ENCODE peak calls at places on chromosomes 16 and 17, in six cellular contexts. Q is A673; W is psoas muscle; F is right atrium auricular region; G is brain microvascular endothelial cell; I is CD4-positive, alpha-beta T cell. M is an unnamed sample.
A peak's percentile ranks its signal among the peaks of the same experiment; 100 is the strongest.

GRCh38 chr17:4678448-4679026 is 25.4 kb downstream of the PELP1 start:
- DNase-seq in F (no peak), Q (no peak), W (no peak), G (peak; percentile 95), I (no peak), M (peak; percentile 56)

GRCh38 chr16:79599837-79600635 is 501 bp downstream of the MAF start:
- DNase-seq in F (no peak), Q (peak; percentile 38), I (peak; percentile 37), G (no peak), W (peak; percentile 75), M (no peak)

GRCh38 chr17:55435408-55435807 is 13.8 kb upstream of the MMD start:
- DNase-seq in Q (no peak), I (no peak), F (no peak), G (no peak), W (no peak), M (no peak)

GRCh38 chr16:72876981-72877373 is 171.0 kb downstream of the ZFHX3 start:
- DNase-seq in W (no peak), F (no peak), G (peak; percentile 37), Q (no peak), I (no peak), M (no peak)

GRCh38 chr17:20089795-20090547 is 80.8 kb downstream of the SPECC1 start:
- DNase-seq in G (no peak), W (no peak), F (no peak), I (no peak), Q (no peak), M (no peak)

GRCh38 chr17:55740515-55741352 is 10.1 kb upstream of the PCTP start:
- DNase-seq in W (no peak), Q (no peak), G (no peak), I (no peak), F (no peak), M (no peak)

GRCh38 chr16:69106491-69107291 is 1.2 kb downstream of the HAS3 start:
- DNase-seq in I (no peak), W (no peak), G (no peak), Q (peak; percentile 26), F (no peak), M (no peak)

GRCh38 chr17:75809631-75810111 is 25.1 kb downstream of the UNK start:
- DNase-seq in Q (no peak), W (no peak), G (no peak), F (no peak), I (no peak), M (no peak)

GRCh38 chr16:27801259-27801945 is 251.5 kb downstream of the KATNIP start:
- DNase-seq in F (no peak), I (no peak), G (no peak), W (no peak), Q (no peak), M (no peak)

GRCh38 chr17:63387941-63388340 is 58.2 kb downstream of the CYB561 start:
- DNase-seq in Q (no peak), W (no peak), I (no peak), G (no peak), F (no peak), M (no peak)

GRCh38 chr17:17724991-17725852 is 44.0 kb downstream of the RAI1 start:
- DNase-seq in W (no peak), F (no peak), G (no peak), I (no peak), Q (peak; percentile 31), M (no peak)

GRCh38 chr17:45189002-45189401 is 27.3 kb downstream of the HEXIM2 start:
- DNase-seq in I (no peak), G (no peak), F (no peak), Q (no peak), W (no peak), M (no peak)

GRCh38 chr16:48538746-48539484 is 71.1 kb downstream of the N4BP1 start:
- DNase-seq in F (peak; percentile 57), G (no peak), I (no peak), Q (no peak), W (no peak), M (no peak)

GRCh38 chr16:30956601-30957455 is 726 bp upstream of the SETD1A start:
- DNase-seq in Q (peak; percentile 92), W (peak; percentile 88), F (peak; percentile 83), G (peak; percentile 79), I (peak; percentile 83), M (no peak)

GRCh38 chr16:85699224-85699558 is 10.4 kb upstream of the GINS2 start:
- DNase-seq in W (no peak), F (no peak), Q (no peak), G (no peak), I (no peak), M (no peak)

GRCh38 chr16:85697441-85697840 is 8.7 kb upstream of the GINS2 start:
- DNase-seq in F (no peak), G (no peak), Q (peak; percentile 40), I (no peak), W (no peak), M (no peak)

GRCh38 chr16:85698459-85699223 is 9.9 kb upstream of the GINS2 start:
- DNase-seq in I (no peak), F (no peak), Q (no peak), W (no peak), G (no peak), M (no peak)

GRCh38 chr16:85695196-85696128 is 6.7 kb upstream of the GINS2 start:
- DNase-seq in W (no peak), Q (no peak), F (no peak), G (no peak), I (no peak), M (no peak)

DNA sequence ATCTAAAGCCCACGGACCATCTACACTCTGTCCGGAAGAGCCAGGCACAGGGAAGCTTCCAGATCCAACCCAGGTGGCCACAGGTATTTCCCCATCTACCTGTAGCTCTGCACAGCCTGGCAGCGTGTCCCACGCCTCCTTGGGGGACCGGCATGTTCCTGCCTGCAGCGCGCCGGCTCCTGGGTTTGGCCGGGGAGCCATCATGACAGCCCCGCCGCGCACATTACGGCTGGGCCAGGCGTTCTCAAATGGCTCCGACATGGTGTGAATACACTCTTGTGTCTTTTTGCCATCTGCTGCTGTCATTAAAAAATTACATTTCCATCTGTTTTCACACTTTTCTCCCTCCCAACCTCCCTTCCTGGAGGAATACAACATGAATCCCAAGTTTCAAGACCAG is 8.0 kb upstream of the GINS2 start:
- DNase-seq in I (no peak), G (no peak), W (no peak), Q (no peak), F (no peak), M (no peak)
- TF ChIP-seq CTCF in I (no peak), G (no peak), W (no peak), Q (no peak), F (no peak), M (no peak)

GRCh38 chr17:33370384-33370783 is 77.3 kb upstream of the ASIC2 start:
- DNase-seq in Q (no peak), G (no peak), F (no peak), W (no peak), I (no peak), M (no peak)

GRCh38 chr17:33375783-33376182 is 82.7 kb upstream of the ASIC2 start:
- DNase-seq in W (no peak), Q (no peak), F (no peak), I (no peak), G (no peak), M (no peak)

GRCh38 chr17:33375086-33375485 is 82.0 kb upstream of the ASIC2 start:
- DNase-seq in Q (no peak), G (no peak), W (no peak), I (no peak), F (no peak), M (no peak)

GRCh38 chr17:33371377-33371776 is 78.3 kb upstream of the ASIC2 start:
- DNase-seq in W (no peak), I (no peak), Q (no peak), F (no peak), G (no peak), M (no peak)

DNA sequence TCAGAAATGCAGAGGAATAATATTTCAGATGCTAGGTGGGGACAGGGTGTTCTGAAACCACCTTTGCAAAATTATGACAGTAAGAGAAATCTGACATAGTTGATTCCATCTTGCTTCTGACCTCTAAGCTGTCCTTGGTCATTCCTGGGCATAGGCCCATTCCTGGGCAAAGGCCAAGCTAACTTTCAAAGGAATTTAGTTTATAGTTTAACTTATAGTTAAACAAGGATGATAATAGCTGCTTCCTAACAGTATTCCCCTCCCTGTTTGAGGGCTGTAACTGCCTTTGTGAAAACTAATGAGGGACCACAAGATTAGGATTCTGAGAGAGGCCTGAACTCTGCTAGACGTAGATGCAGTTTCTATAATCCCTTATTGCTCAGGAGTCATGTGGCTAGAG is 80.1 kb upstream of the ASIC2 start:
- DNase-seq in Q (no peak), W (no peak), G (no peak), I (no peak), F (no peak), M (no peak)
- H3K27me3 ChIP-seq in Q (no peaks in the 10 kb centered on the region), W (no peaks in the 10 kb centered on the region), G (no peaks in the 10 kb centered on the region), I (no peaks in the 10 kb centered on the region), F (no peaks in the 10 kb centered on the region), M (no peaks in the 10 kb centered on the region)

DNA sequence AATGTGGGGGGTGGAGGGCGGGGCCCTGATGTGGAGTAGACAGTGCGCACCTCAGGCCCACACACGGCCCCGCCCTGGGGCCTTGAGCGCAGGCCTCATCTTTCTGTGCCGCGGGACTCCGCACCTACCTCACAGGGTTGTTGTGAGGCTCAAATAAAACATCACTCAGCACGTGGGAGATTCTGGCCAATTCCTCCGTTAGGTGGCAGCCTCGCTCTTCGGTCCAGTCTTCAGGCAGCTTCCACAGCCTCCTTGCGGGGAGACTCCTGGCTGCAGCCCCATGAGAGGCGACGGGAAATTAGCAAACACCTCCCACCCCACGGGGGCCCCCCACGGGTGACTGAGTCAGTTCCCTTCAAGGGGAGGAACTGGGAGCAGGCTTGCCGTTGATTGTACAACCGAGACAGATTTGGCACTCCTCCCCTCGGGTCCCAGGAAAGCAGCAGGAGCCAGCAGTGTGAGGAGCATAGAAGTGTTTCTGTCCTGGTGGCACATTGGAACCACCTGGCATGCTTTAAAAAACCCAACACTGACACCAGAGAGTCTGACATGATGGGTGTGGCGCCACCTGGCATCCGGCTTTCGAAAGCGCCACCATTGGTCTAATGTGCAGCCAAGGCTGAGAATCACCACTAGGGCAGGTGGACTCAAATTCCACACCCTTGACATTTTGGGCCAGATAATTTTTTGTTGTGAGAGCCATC is 7.6 kb downstream of the MRM1 start:
- DNase-seq in W (peak; percentile 50), I (no peak), F (peak; percentile 65), G (peak; percentile 69), Q (peak; percentile 32), M (peak; percentile 29)
- H3K27ac ChIP-seq in W (no peak overlapping the region), I (no peak overlapping the region), F (no peak overlapping the region), G (no peak overlapping the region), Q (no peak overlapping the region), M (no peak overlapping the region)

GRCh38 chr16:6012716-6013115 is 915.1 kb upstream of the EEF2KMT start:
- DNase-seq in Q (no peak), G (no peak), W (no peak), I (no peak), F (no peak), M (no peak)
- TF ChIP-seq CTCF in Q (no peak), G (no peak), W (no peak), I (no peak), F (no peak), M (no peak)

DNA sequence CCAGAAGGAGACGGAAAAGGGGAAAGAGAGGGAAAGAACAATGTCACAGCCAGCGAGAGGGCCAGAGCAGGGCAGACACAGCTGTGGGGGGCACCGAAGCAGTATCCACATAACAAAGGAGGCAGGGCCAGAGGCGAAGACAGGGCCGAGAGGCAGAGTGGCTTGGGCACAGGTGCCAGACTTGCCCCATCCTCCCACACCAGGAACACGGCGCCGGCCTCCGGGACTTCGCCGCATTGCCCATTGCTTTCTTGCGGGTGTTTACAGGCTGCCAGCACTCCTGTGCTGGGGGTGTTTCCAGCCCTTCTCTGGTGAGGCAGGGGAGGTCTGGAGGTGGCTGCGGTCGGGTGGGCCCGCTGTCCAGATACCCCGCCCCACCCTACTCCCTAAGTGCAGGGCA is 78.0 kb downstream of the ENGASE start:
- DNase-seq in F (no peak), I (no peak), Q (no peak), W (no peak), G (no peak), M (no peak)
- H3K27me3 ChIP-seq in F (peaks cover 4% of the 10 kb centered on the region), I (peaks cover 5% of the 10 kb centered on the region), Q (peaks cover 66% of the 10 kb centered on the region), W (no peaks in the 10 kb centered on the region), G (no peaks in the 10 kb centered on the region), M (peaks cover 14% of the 10 kb centered on the region)

GRCh38 chr16:3949946-3950342 is 69.4 kb upstream of the CREBBP start:
- DNase-seq in Q (no peak), G (no peak), F (no peak), I (no peak), W (no peak), M (no peak)
- H3K27ac ChIP-seq in Q (peak overlapping the region; percentile 63), G (peak overlapping the region; percentile 54), F (peak overlapping the region; percentile 86), I (no peak overlapping the region), W (peak overlapping the region; percentile 81), M (peak overlapping the region; percentile 95)